ENCODE peak calls at places on chromosome 3, in nine cellular contexts. J is K562, G is gastrocnemius medialis, R is heart left ventricle, I is upper lobe of left lung, E is A549, X is right lobe of liver, P is HCT116, K is GM12878. L is an unnamed sample.

GRCh38 chr3:27680517-27681246 is 41.4 kb downstream of the EOMES start:
- ATAC-seq in J (no peak), K (peak; percentile 42), G (peak; percentile 47), R (peak; percentile 28), I (no peak), E (peak; percentile 12), P (peak; percentile 37), X (peak; percentile 12), L (no peak)

GRCh38 chr3:131503328-131503650 is 518 bp upstream of the MRPL3 start:
- ATAC-seq in G (no peak), X (no peak), J (no peak), E (no peak), R (no peak), K (no peak), P (peak; percentile 16), I (no peak), L (no peak)

GRCh38 chr3:115623414-115623868 is at the start of gene GAP43:
- ATAC-seq in X (peak; percentile 46), J (no peak), G (peak; percentile 30), K (no peak), I (peak; percentile 56), P (no peak), E (peak; percentile 88), R (peak; percentile 98), L (peak; percentile 76)

GRCh38 chr3:133301194-133301593 is 98.7 kb upstream of the BFSP2 start:
- ATAC-seq in R (no peak), P (no peak), X (no peak), J (no peak), K (no peak), G (no peak), E (no peak), I (no peak), L (no peak)

GRCh38 chr3:20190991-20191390 is 5.0 kb upstream of the SGO1 start:
- ATAC-seq in I (no peak), X (no peak), J (no peak), E (peak; percentile 39), R (no peak), K (no peak), G (no peak), P (no peak), L (no peak)

GRCh38 chr3:149291178-149291577 is 42.3 kb downstream of the TM4SF18 start:
- ATAC-seq in E (no peak), K (peak; percentile 81), X (peak; percentile 52), R (no peak), P (peak; percentile 81), I (no peak), J (peak; percentile 89), G (no peak), L (no peak)

GRCh38 chr3:33869977-33870376 is 71.5 kb downstream of the PDCD6IP start:
- ATAC-seq in R (peak; percentile 80), I (no peak), J (peak; percentile 21), P (no peak), G (no peak), X (no peak), E (no peak), K (no peak), L (no peak)

GRCh38 chr3:52062499-52062898 is 6.1 kb upstream of the DUSP7 start:
- ATAC-seq in X (peak; percentile 3), P (peak; percentile 77), G (peak; percentile 38), E (peak; percentile 78), R (peak; percentile 35), I (no peak), J (no peak), K (peak; percentile 66), L (peak; percentile 32)

GRCh38 chr3:178476886-178477285 is 59.4 kb upstream of the KCNMB2 start:
- ATAC-seq in R (no peak), K (no peak), J (no peak), G (no peak), P (no peak), I (no peak), X (no peak), E (no peak), L (no peak)

GRCh38 chr3:161700998-161701397 is 204.4 kb downstream of the OTOL1 start:
- ATAC-seq in G (no peak), J (no peak), E (no peak), P (no peak), K (peak; percentile 98), R (no peak), X (no peak), I (no peak), L (no peak)
- TF ChIP-seq CTCF in G (no peak), J (no peak), E (no peak), P (peak; percentile 9), K (peak; percentile 33), R (no peak), X (no peak), I (no peak), L (no peak)

GRCh38 chr3:171775943-171776342 is 34.3 kb downstream of the PLD1 start:
- ATAC-seq in K (no peak), E (no peak), X (no peak), I (no peak), P (no peak), G (no peak), J (no peak), R (no peak), L (no peak)

GRCh38 chr3:171772427-171773056 is 37.7 kb downstream of the PLD1 start:
- ATAC-seq in K (peak; percentile 62), G (no peak), J (peak; percentile 79), R (peak; percentile 37), X (peak; percentile 59), I (peak; percentile 58), E (peak; percentile 64), P (peak; percentile 76), L (no peak)

GRCh38 chr3:171774516-171774915 is 35.8 kb downstream of the PLD1 start:
- ATAC-seq in E (no peak), J (no peak), K (no peak), R (no peak), X (no peak), P (no peak), I (no peak), G (no peak), L (no peak)

GRCh38 chr3:171768281-171768925 is 41.9 kb downstream of the PLD1 start:
- ATAC-seq in K (no peak), X (no peak), G (no peak), P (no peak), J (no peak), I (no peak), R (no peak), E (no peak), L (peak; percentile 16)

DNA sequence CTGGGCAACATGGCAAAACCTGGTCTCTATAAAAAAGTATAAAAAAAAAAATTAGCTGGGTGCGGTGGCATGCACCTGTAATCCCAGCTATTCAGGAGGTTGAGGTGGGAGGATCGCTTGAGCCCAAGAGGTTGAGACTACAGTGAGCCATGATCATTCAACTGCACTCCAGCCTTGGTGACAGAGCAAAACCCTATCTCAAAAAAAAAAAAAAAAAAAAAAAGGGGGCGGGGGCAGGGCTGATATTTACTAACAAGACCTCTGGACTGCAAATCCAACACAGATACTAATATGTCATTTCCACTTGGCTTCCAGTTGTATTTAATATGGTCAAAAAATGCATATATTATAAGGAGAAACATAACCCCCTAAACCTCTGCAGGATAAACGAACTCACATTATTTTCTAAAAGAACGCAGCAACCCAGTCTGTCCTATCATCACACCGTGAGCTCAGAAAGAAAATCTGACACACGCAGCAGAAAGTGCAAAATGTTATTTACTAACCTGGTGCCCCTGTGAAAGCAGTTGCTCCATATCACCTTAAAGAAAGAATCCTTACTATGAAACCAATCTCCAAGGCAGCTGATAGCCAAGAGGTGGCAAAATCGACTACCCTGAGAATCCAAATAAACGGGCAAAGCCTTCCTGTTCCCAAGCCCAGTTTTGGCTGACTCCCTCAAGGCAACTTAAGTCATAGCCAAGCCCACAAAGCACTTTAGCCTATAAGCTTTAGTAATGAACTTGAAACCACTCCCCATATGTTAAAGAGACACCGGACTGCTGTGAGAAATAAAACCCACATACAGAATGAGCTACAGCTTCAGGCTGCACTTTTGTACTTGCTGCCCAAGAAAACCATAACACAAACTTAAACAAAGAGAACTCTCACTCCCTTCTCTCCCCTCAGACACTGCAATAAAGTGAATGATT is 39.3 kb downstream of the PLD1 start:
- ATAC-seq in X (peak; percentile 92), R (peak; percentile 93), I (peak; percentile 83), J (peak; percentile 97), P (peak; percentile 72), E (no peak), K (peak; percentile 85), G (peak; percentile 95), L (peak; percentile 75)
- TF ChIP-seq POLR2A in X (peak; percentile 54), R (peak; percentile 79), I (no peak), J (no peak), P (no peak), E (no peak), K (no peak), G (peak; percentile 65), L (no peak)

GRCh38 chr3:153289334-153289808 is 127.3 kb downstream of the RAP2B start:
- ATAC-seq in E (peak; percentile 21), J (peak; percentile 84), P (no peak), I (no peak), G (peak; percentile 41), R (peak; percentile 89), X (no peak), K (no peak), L (no peak)

GRCh38 chr3:153293222-153293621 is 131.2 kb downstream of the RAP2B start:
- ATAC-seq in E (peak; percentile 59), R (peak; percentile 34), K (no peak), P (no peak), J (no peak), X (no peak), I (no peak), G (no peak), L (peak; percentile 65)

GRCh38 chr3:153291052-153291689 is 129.1 kb downstream of the RAP2B start:
- ATAC-seq in J (peak; percentile 84), X (peak; percentile 68), R (no peak), G (no peak), P (peak; percentile 98), E (peak; percentile 69), I (no peak), K (peak; percentile 86), L (no peak)

GRCh38 chr3:153287017-153287416 is 125.0 kb downstream of the RAP2B start:
- ATAC-seq in K (no peak), J (no peak), G (no peak), P (no peak), X (no peak), I (no peak), R (no peak), E (no peak), L (no peak)

DNA sequence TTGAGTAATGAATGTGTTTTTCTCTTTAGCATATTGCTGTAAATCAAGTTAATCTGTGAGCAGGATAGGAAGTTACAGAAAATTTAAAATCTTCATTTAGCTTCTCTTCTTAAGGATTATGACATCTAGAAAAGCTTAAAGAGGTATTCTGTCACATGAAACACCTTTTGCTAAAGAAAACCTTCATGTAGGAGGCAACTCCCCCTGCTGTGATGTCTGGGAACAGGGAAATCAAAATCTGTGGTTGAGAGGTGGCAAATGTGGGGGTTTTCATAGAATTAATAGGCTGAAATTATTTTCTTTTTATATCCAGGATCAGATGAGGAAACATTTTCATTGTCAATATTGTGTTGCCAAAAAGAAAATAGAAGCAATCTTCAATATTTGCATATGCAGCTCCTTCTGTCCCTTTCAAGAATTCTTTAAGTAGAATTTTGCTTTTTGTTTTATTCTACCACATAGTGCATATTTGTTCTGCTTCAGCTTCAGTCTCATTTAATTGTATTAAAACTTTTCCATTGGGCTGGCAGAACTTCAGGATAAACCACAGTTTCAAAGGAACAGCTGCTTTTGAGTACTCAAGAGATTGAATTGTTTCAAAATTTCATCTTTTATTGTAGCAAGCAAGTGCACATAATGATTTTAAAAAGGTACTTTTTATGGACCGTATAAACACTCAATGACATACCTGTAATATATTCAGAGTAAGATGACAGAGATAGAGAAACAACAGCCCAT is 128.4 kb downstream of the RAP2B start:
- ATAC-seq in X (peak; percentile 36), E (no peak), G (no peak), R (no peak), J (peak; percentile 57), P (peak; percentile 37), K (no peak), I (no peak), L (no peak)
- TF ChIP-seq CTCF in X (peak; percentile 48), E (peak; percentile 26), G (no peak), R (no peak), J (peak; percentile 42), P (peak; percentile 46), K (peak; percentile 16), I (no peak), L (peak; percentile 29)

GRCh38 chr3:194003128-194004057 is 132.6 kb upstream of the HES1 start:
- ATAC-seq in K (peak; percentile 90), I (peak; percentile 94), E (peak; percentile 96), J (peak; percentile 91), X (peak; percentile 91), G (peak; percentile 74), P (peak; percentile 87), R (peak; percentile 93), L (peak; percentile 91)
- TF ChIP-seq POLR2A in K (no peak), I (peak; percentile 67), E (no peak), J (peak; percentile 40), X (peak; percentile 57), G (peak; percentile 27), P (peak; percentile 80), R (no peak), L (peak; percentile 11)

L was measured in gastroesophageal sphincter.